ENCODE peak calls at places on chromosomes 3 and 15, in six cellular contexts. Z is fibroblast of the aortic adventitia, Q is HT-29, S is endothelial cell, X is AG08396, C is uterus. O is an unnamed sample.

GRCh38 chr3:185979721-185980121 is 41.9 kb upstream of the TRA2B start:
- DNase-seq in Z (no peak), Q (no peak), S (peak), X (no peak), C (no peak), O (no peak)

GRCh38 chr15:67834593-67835348 is 5.1 kb downstream of the RNU6-1 start:
- DNase-seq in Z (no peak), Q (no peak), S (no peak), X (peak), C (no peak), O (no peak)

GRCh38 chr15:37907136-37907535 is 27.3 kb upstream of the TMCO5A start:
- DNase-seq in Z (no peak), Q (peak), S (no peak), X (no peak), C (no peak), O (no peak)

GRCh38 chr15:41501191-41501917 is 7.7 kb downstream of the ITPKA start:
- DNase-seq in Z (no peak), Q (no peak), S (peak), X (peak), C (no peak), O (no peak)

GRCh38 chr15:25883860-25884259 is 20.7 kb upstream of the ATP10A start:
- DNase-seq in Z (peak), Q (no peak), S (no peak), X (peak), C (no peak), O (peak)

GRCh38 chr3:171068658-171069057 is 42.1 kb upstream of the SLC2A2 start:
- DNase-seq in Z (no peak), Q (no peak), S (no peak), X (no peak), C (no peak), O (peak)

GRCh38 chr3:18366258-18366657 is 58.9 kb downstream of the SATB1 start:
- DNase-seq in Z (no peak), Q (no peak), S (no peak), X (no peak), C (no peak), O (no peak)

GRCh38 chr3:37729119-37729518 is 132.6 kb upstream of the CTDSPL start:
- DNase-seq in Z (peak), Q (no peak), S (no peak), X (no peak), C (no peak), O (no peak)

GRCh38 chr3:139533781-139534443 is 5.6 kb downstream of the RBP1 start:
- DNase-seq in Z (peak), Q (peak), S (no peak), X (no peak), C (peak), O (no peak)

GRCh38 chr3:187913617-187914033 is 168.4 kb upstream of the BCL6 start:
- DNase-seq in Z (no peak), Q (peak), S (no peak), X (peak), C (peak), O (no peak)

GRCh38 chr3:126468028-126468891 is 7.4 kb downstream of the ZXDC start:
- DNase-seq in Z (no peak), Q (no peak), S (no peak), X (peak), C (peak), O (no peak)

GRCh38 chr15:89243046-89243690 is 611 bp upstream of the FANCI start:
- DNase-seq in Z (peak), Q (no peak), S (no peak), X (peak), C (peak), O (no peak)

GRCh38 chr3:115146418-115147328 is at the start of gene ZBTB20:
- DNase-seq in Z (peak), Q (peak), S (peak), X (peak), C (peak), O (peak)

GRCh38 chr3:106006001-106006400 is 137.2 kb upstream of the CBLB start:
- DNase-seq in Z (peak), Q (no peak), S (no peak), X (peak), C (no peak), O (no peak)

GRCh38 chr3:197373096-197373495 is 74.7 kb upstream of the DLG1 start:
- DNase-seq in Z (no peak), Q (no peak), S (no peak), X (no peak), C (no peak), O (no peak)

GRCh38 chr3:185582236-185582635 is 3.9 kb upstream of the SENP2 start:
- DNase-seq in Z (no peak), Q (no peak), S (no peak), X (no peak), C (no peak), O (no peak)

GRCh38 chr3:41304603-41305002 is 105.3 kb downstream of the CTNNB1 start:
- DNase-seq in Z (peak), Q (no peak), S (peak), X (peak), C (no peak), O (no peak)

GRCh38 chr3:149221783-149222517 is at the start of gene CP:
- DNase-seq in Z (no peak), Q (peak), S (no peak), X (no peak), C (no peak), O (no peak)

GRCh38 chr3:157360044-157360443 is 76.6 kb upstream of the PTX3 start:
- DNase-seq in Z (peak), Q (no peak), S (no peak), X (peak), C (no peak), O (peak)

GRCh38 chr3:170007031-170007663 is 30.6 kb upstream of the GPR160 start:
- DNase-seq in Z (peak), Q (no peak), S (no peak), X (peak), C (no peak), O (no peak)

GRCh38 chr3:26621891-26622633 is 510 bp upstream of the LRRC3B start:
- DNase-seq in Z (no peak), Q (no peak), S (no peak), X (no peak), C (no peak), O (no peak)

O was measured in trophoblast cell.